ENCODE peak calls at places on chromosome 20, in eight cellular contexts. P is GM23248, M is IMR-90, K is neural progenitor cell, Q is adipocyte, C is H9, A is NT2/D1, V is fibroblast of lung. W is an unnamed sample.

GRCh38 chr20:45405566-45406259 is 2.4 kb upstream of the DBNDD2 start:
- DNase-seq in K (peak; percentile 58), Q (peak; percentile 27), A (no peak), V (no peak), M (no peak), P (peak; percentile 56), C (peak; percentile 40), W (peak; percentile 78)

GRCh38 chr20:2136275-2136674 is 34.6 kb downstream of the STK35 start:
- DNase-seq in P (no peak), K (no peak), M (no peak), C (no peak), V (no peak), A (no peak), Q (no peak), W (no peak)

GRCh38 chr20:32009564-32009963 is 674 bp upstream of the CCM2L start:
- DNase-seq in Q (no peak), K (no peak), P (no peak), A (no peak), V (no peak), M (no peak), C (no peak), W (no peak)

GRCh38 chr20:57030611-57031600 is 235.5 kb downstream of the BMP7 start:
- DNase-seq in K (no peak), Q (peak; percentile 69), V (no peak), M (peak; percentile 27), A (no peak), P (peak; percentile 79), C (no peak), W (no peak)

GRCh38 chr20:6492396-6493055 is 275.0 kb upstream of the BMP2 start:
- DNase-seq in C (peak; percentile 26), Q (no peak), M (peak; percentile 25), P (no peak), K (no peak), A (peak; percentile 39), V (peak; percentile 12), W (no peak)

GRCh38 chr20:1568166-1568490 is 10.6 kb upstream of the SIRPD start:
- DNase-seq in A (no peak), Q (no peak), K (no peak), P (no peak), V (no peak), M (peak; percentile 0), C (no peak), W (no peak)

GRCh38 chr20:58086763-58087566 is 141.5 kb downstream of the ANKRD60 start:
- DNase-seq in V (peak; percentile 30), M (peak; percentile 27), Q (peak; percentile 78), C (peak; percentile 67), P (peak; percentile 76), A (peak; percentile 52), K (peak; percentile 83), W (no peak)

GRCh38 chr20:52494244-52494643 is 302.7 kb upstream of the ZFP64 start:
- DNase-seq in C (no peak), Q (peak; percentile 78), V (peak; percentile 79), A (no peak), K (no peak), M (peak; percentile 98), P (peak; percentile 99), W (no peak)

GRCh38 chr20:8457978-8458377 is 325.9 kb downstream of the PLCB1 start:
- DNase-seq in P (no peak), Q (no peak), M (no peak), C (no peak), A (no peak), V (no peak), K (no peak), W (no peak)

GRCh38 chr20:8540466-8540865 is 408.4 kb downstream of the PLCB1 start:
- DNase-seq in C (no peak), V (no peak), K (no peak), M (no peak), Q (no peak), A (no peak), P (no peak), W (no peak)

GRCh38 chr20:46226602-46227001 is 81.7 kb downstream of the CDH22 start:
- DNase-seq in K (no peak), C (no peak), Q (no peak), M (peak; percentile 32), V (peak; percentile 5), A (no peak), P (peak; percentile 37), W (no peak)

GRCh38 chr20:9555781-9556180 is 41.4 kb downstream of the LAMP5 start:
- DNase-seq in A (no peak), M (peak; percentile 31), Q (no peak), V (no peak), P (peak; percentile 30), K (no peak), C (no peak), W (no peak)

GRCh38 chr20:16806886-16807285 is 58.7 kb downstream of the OTOR start:
- DNase-seq in K (no peak), P (no peak), A (no peak), V (no peak), C (no peak), M (peak; percentile 39), Q (no peak), W (no peak)

GRCh38 chr20:57260959-57261357 is 5.5 kb downstream of the BMP7 start:
- DNase-seq in P (no peak), M (peak; percentile 20), A (no peak), Q (no peak), C (no peak), V (no peak), K (peak; percentile 41), W (no peak)

GRCh38 chr20:11311659-11312058 is 606.0 kb upstream of the BTBD3 start:
- DNase-seq in K (no peak), C (no peak), M (no peak), A (no peak), Q (no peak), V (no peak), P (no peak), W (no peak)

GRCh38 chr20:58690851-58691250 is 1.7 kb upstream of the NPEPL1 start:
- DNase-seq in A (no peak), P (peak; percentile 63), K (no peak), M (peak; percentile 22), V (peak; percentile 58), C (peak; percentile 23), Q (peak; percentile 57), W (no peak)

GRCh38 chr20:23368316-23369110 is 6.5 kb downstream of the GZF1 start:
- DNase-seq in A (no peak), V (peak; percentile 21), P (peak; percentile 59), M (peak; percentile 64), C (no peak), K (no peak), Q (peak; percentile 83), W (no peak)

GRCh38 chr20:444862-445426 is 17.4 kb downstream of the TBC1D20 start:
- DNase-seq in Q (peak; percentile 19), P (peak; percentile 85), C (no peak), M (peak; percentile 60), A (no peak), V (peak; percentile 24), K (no peak), W (no peak)

GRCh38 chr20:16846011-16846410 is 97.9 kb downstream of the OTOR start:
- DNase-seq in A (no peak), M (peak; percentile 40), K (no peak), V (no peak), P (peak; percentile 70), Q (peak; percentile 38), C (no peak), W (no peak)

GRCh38 chr20:59508729-59509128 is 95.6 kb upstream of the PHACTR3 start:
- DNase-seq in P (no peak), K (no peak), M (no peak), A (no peak), Q (no peak), V (no peak), C (no peak), W (no peak)

GRCh38 chr20:32961956-32962517 is 42.2 kb downstream of the SUN5 start:
- DNase-seq in C (no peak), Q (no peak), M (no peak), V (no peak), P (no peak), A (no peak), K (no peak), W (peak; percentile 34)

GRCh38 chr20:19110866-19111460 is 101.5 kb upstream of the SLC24A3 start:
- DNase-seq in P (no peak), A (no peak), C (no peak), Q (no peak), V (no peak), M (no peak), K (no peak), W (no peak)

GRCh38 chr20:19108181-19108580 is 104.3 kb upstream of the SLC24A3 start:
- DNase-seq in C (no peak), V (no peak), K (no peak), M (no peak), Q (no peak), A (no peak), P (no peak), W (no peak)

GRCh38 chr20:19113343-19113930 is 99.0 kb upstream of the SLC24A3 start:
- DNase-seq in K (no peak), Q (no peak), M (no peak), V (no peak), C (no peak), P (no peak), A (no peak), W (no peak)

GRCh38 chr20:19114410-19114809 is 98.0 kb upstream of the SLC24A3 start:
- DNase-seq in M (no peak), Q (no peak), V (no peak), K (no peak), A (no peak), P (no peak), C (no peak), W (no peak)

GRCh38 chr20:19110285-19110684 is 102.2 kb upstream of the SLC24A3 start:
- DNase-seq in C (no peak), A (no peak), Q (no peak), K (no peak), P (no peak), V (no peak), M (no peak), W (no peak)
- H3K4me1 ChIP-seq in C (no peaks in the 10 kb centered on the region), A (no peaks in the 10 kb centered on the region), Q (no peaks in the 10 kb centered on the region), K (no peaks in the 10 kb centered on the region), P (no peaks in the 10 kb centered on the region), V (no peaks in the 10 kb centered on the region), M (no peaks in the 10 kb centered on the region), W (no peaks in the 10 kb centered on the region)

GRCh38 chr20:21437248-21437647 is 39.9 kb upstream of the NKX2-4 start:
- DNase-seq in Q (no peak), K (no peak), A (no peak), P (no peak), M (no peak), V (no peak), C (no peak), W (no peak)
- H3K9ac ChIP-seq in Q (no peak overlapping the region), K (no peak overlapping the region), A (no peak overlapping the region), P (no peak overlapping the region), M (no peak overlapping the region), V (no peak overlapping the region), C (no peak overlapping the region), W (no peak overlapping the region)

DNA sequence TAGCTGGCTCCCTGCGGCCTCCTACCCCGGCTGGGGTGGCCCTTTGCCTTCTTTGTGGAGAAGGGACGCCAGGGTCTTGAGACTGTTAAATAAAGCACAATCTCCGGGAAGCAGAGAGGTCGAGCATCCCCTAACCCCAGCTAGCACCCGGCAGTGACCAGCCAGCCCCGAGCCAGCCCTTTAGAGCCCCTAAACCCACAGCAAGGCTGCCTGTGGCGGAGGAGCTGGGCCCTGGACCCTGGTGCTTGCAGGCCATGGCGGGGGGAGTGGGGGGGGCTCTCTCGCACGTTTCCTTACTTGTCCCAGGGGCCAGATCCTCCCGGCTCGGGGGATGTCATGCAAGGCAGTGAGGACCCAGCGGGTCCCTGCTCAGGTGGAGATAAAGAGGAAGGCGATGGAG is 49.2 kb upstream of the GATA5 start:
- DNase-seq in K (no peak), M (no peak), C (no peak), A (no peak), Q (no peak), P (no peak), V (no peak), W (no peak)
- H3K4me1 ChIP-seq in K (peaks cover 17% of the 10 kb centered on the region), M (no peaks in the 10 kb centered on the region), C (no peaks in the 10 kb centered on the region), A (peaks cover 29% of the 10 kb centered on the region), Q (no peaks in the 10 kb centered on the region), P (no peaks in the 10 kb centered on the region), V (no peaks in the 10 kb centered on the region), W (no peaks in the 10 kb centered on the region)

GRCh38 chr20:36802326-36803223 is 29.0 kb upstream of the DSN1 start:
- DNase-seq in C (no peak), M (peak; percentile 90), P (peak; percentile 58), Q (no peak), A (no peak), K (no peak), V (peak; percentile 72), W (no peak)
- H3K9ac ChIP-seq in C (no peak overlapping the region), M (no peak overlapping the region), P (no peak overlapping the region), Q (no peak overlapping the region), A (no peak overlapping the region), K (no peak overlapping the region), V (no peak overlapping the region), W (no peak overlapping the region)